ENCODE peak calls at places on chromosome 18, in nine cellular contexts. One of them, this sample, is unnamed.

GRCh38 chr18:9575558-9575957 is 38.8 kb downstream of the PPP4R1 start:
- DNase-seq in activated CD4-positive, CD25-positive, alpha-beta regulatory T cell: no peak
- DNase-seq in T follicular helper cell: no peak
- DNase-seq in lower lobe of right lung: peak
- DNase-seq in mesendoderm: peak
- DNase-seq in cardiac fibroblast: peak
- DNase-seq in stimulated activated CD8-positive, alpha-beta memory T cell treated with anti-CD3 and anti-CD28 coated beads, Interleukin-4, amount 100 ng/mL, for 4 hours: no peak
- DNase-seq in NCI-H345: peak
- DNase-seq in effector memory CD4-positive, alpha-beta T cell: no peak
- DNase-seq in this sample: peak

GRCh38 chr18:52160652-52161051 is 179.3 kb upstream of the DCC start:
- DNase-seq in activated CD4-positive, CD25-positive, alpha-beta regulatory T cell: no peak
- DNase-seq in T follicular helper cell: no peak
- DNase-seq in lower lobe of right lung: no peak
- DNase-seq in mesendoderm: peak
- DNase-seq in cardiac fibroblast: no peak
- DNase-seq in stimulated activated CD8-positive, alpha-beta memory T cell treated with anti-CD3 and anti-CD28 coated beads, Interleukin-4, amount 100 ng/mL, for 4 hours: no peak
- DNase-seq in NCI-H345: no peak
- DNase-seq in effector memory CD4-positive, alpha-beta T cell: no peak
- DNase-seq in this sample: no peak

GRCh38 chr18:56028514-56028913 is 440.5 kb upstream of the TCF4 start:
- DNase-seq in activated CD4-positive, CD25-positive, alpha-beta regulatory T cell: no peak
- DNase-seq in T follicular helper cell: no peak
- DNase-seq in lower lobe of right lung: no peak
- DNase-seq in mesendoderm: no peak
- DNase-seq in cardiac fibroblast: no peak
- DNase-seq in stimulated activated CD8-positive, alpha-beta memory T cell treated with anti-CD3 and anti-CD28 coated beads, Interleukin-4, amount 100 ng/mL, for 4 hours: no peak
- DNase-seq in NCI-H345: no peak
- DNase-seq in effector memory CD4-positive, alpha-beta T cell: no peak
- DNase-seq in this sample: no peak

GRCh38 chr18:24987933-24988840 is 363.8 kb downstream of the ZNF521 start:
- DNase-seq in activated CD4-positive, CD25-positive, alpha-beta regulatory T cell: no peak
- DNase-seq in T follicular helper cell: no peak
- DNase-seq in lower lobe of right lung: no peak
- DNase-seq in mesendoderm: no peak
- DNase-seq in cardiac fibroblast: no peak
- DNase-seq in stimulated activated CD8-positive, alpha-beta memory T cell treated with anti-CD3 and anti-CD28 coated beads, Interleukin-4, amount 100 ng/mL, for 4 hours: no peak
- DNase-seq in NCI-H345: no peak
- DNase-seq in effector memory CD4-positive, alpha-beta T cell: no peak
- DNase-seq in this sample: no peak

GRCh38 chr18:59300676-59301285 is 17.7 kb downstream of the CPLX4 start:
- DNase-seq in activated CD4-positive, CD25-positive, alpha-beta regulatory T cell: no peak
- DNase-seq in T follicular helper cell: no peak
- DNase-seq in lower lobe of right lung: no peak
- DNase-seq in mesendoderm: no peak
- DNase-seq in cardiac fibroblast: no peak
- DNase-seq in stimulated activated CD8-positive, alpha-beta memory T cell treated with anti-CD3 and anti-CD28 coated beads, Interleukin-4, amount 100 ng/mL, for 4 hours: no peak
- DNase-seq in NCI-H345: no peak
- DNase-seq in effector memory CD4-positive, alpha-beta T cell: no peak
- DNase-seq in this sample: no peak

GRCh38 chr18:35091841-35092240 is 50.6 kb downstream of the MAPRE2 start:
- DNase-seq in activated CD4-positive, CD25-positive, alpha-beta regulatory T cell: no peak
- DNase-seq in T follicular helper cell: no peak
- DNase-seq in lower lobe of right lung: no peak
- DNase-seq in mesendoderm: no peak
- DNase-seq in cardiac fibroblast: peak
- DNase-seq in stimulated activated CD8-positive, alpha-beta memory T cell treated with anti-CD3 and anti-CD28 coated beads, Interleukin-4, amount 100 ng/mL, for 4 hours: no peak
- DNase-seq in NCI-H345: no peak
- DNase-seq in effector memory CD4-positive, alpha-beta T cell: no peak
- DNase-seq in this sample: no peak

GRCh38 chr18:75305984-75306383 is 95.4 kb downstream of the TSHZ1 start:
- DNase-seq in activated CD4-positive, CD25-positive, alpha-beta regulatory T cell: no peak
- DNase-seq in T follicular helper cell: no peak
- DNase-seq in lower lobe of right lung: no peak
- DNase-seq in mesendoderm: no peak
- DNase-seq in cardiac fibroblast: no peak
- DNase-seq in stimulated activated CD8-positive, alpha-beta memory T cell treated with anti-CD3 and anti-CD28 coated beads, Interleukin-4, amount 100 ng/mL, for 4 hours: no peak
- DNase-seq in NCI-H345: no peak
- DNase-seq in effector memory CD4-positive, alpha-beta T cell: no peak
- DNase-seq in this sample: no peak

GRCh38 chr18:53629356-53629755 is 595.1 kb downstream of the MBD2 start:
- DNase-seq in activated CD4-positive, CD25-positive, alpha-beta regulatory T cell: no peak
- DNase-seq in T follicular helper cell: no peak
- DNase-seq in lower lobe of right lung: no peak
- DNase-seq in mesendoderm: no peak
- DNase-seq in cardiac fibroblast: no peak
- DNase-seq in stimulated activated CD8-positive, alpha-beta memory T cell treated with anti-CD3 and anti-CD28 coated beads, Interleukin-4, amount 100 ng/mL, for 4 hours: no peak
- DNase-seq in NCI-H345: no peak
- DNase-seq in effector memory CD4-positive, alpha-beta T cell: no peak
- DNase-seq in this sample: no peak

GRCh38 chr18:11762429-11762828 is 73.4 kb downstream of the GNAL start:
- DNase-seq in activated CD4-positive, CD25-positive, alpha-beta regulatory T cell: no peak
- DNase-seq in T follicular helper cell: no peak
- DNase-seq in lower lobe of right lung: no peak
- DNase-seq in mesendoderm: no peak
- DNase-seq in cardiac fibroblast: no peak
- DNase-seq in stimulated activated CD8-positive, alpha-beta memory T cell treated with anti-CD3 and anti-CD28 coated beads, Interleukin-4, amount 100 ng/mL, for 4 hours: no peak
- DNase-seq in NCI-H345: no peak
- DNase-seq in effector memory CD4-positive, alpha-beta T cell: no peak
- DNase-seq in this sample: no peak

GRCh38 chr18:50559750-50560680 is at the start of gene MAPK4:
- DNase-seq in activated CD4-positive, CD25-positive, alpha-beta regulatory T cell: no peak
- DNase-seq in T follicular helper cell: no peak
- DNase-seq in lower lobe of right lung: peak
- DNase-seq in mesendoderm: no peak
- DNase-seq in cardiac fibroblast: peak
- DNase-seq in stimulated activated CD8-positive, alpha-beta memory T cell treated with anti-CD3 and anti-CD28 coated beads, Interleukin-4, amount 100 ng/mL, for 4 hours: no peak
- DNase-seq in NCI-H345: peak
- DNase-seq in effector memory CD4-positive, alpha-beta T cell: no peak
- DNase-seq in this sample: peak

GRCh38 chr18:58863539-58864145 is 1.0 kb upstream of the ZNF532 start:
- DNase-seq in activated CD4-positive, CD25-positive, alpha-beta regulatory T cell: no peak
- DNase-seq in T follicular helper cell: peak
- DNase-seq in lower lobe of right lung: peak
- DNase-seq in mesendoderm: no peak
- DNase-seq in cardiac fibroblast: peak
- DNase-seq in stimulated activated CD8-positive, alpha-beta memory T cell treated with anti-CD3 and anti-CD28 coated beads, Interleukin-4, amount 100 ng/mL, for 4 hours: no peak
- DNase-seq in NCI-H345: peak
- DNase-seq in effector memory CD4-positive, alpha-beta T cell: no peak
- DNase-seq in this sample: no peak

GRCh38 chr18:62784966-62785413 is 69.6 kb downstream of the PHLPP1 start:
- DNase-seq in activated CD4-positive, CD25-positive, alpha-beta regulatory T cell: no peak
- DNase-seq in T follicular helper cell: no peak
- DNase-seq in lower lobe of right lung: no peak
- DNase-seq in mesendoderm: peak
- DNase-seq in cardiac fibroblast: peak
- DNase-seq in stimulated activated CD8-positive, alpha-beta memory T cell treated with anti-CD3 and anti-CD28 coated beads, Interleukin-4, amount 100 ng/mL, for 4 hours: no peak
- DNase-seq in NCI-H345: no peak
- DNase-seq in effector memory CD4-positive, alpha-beta T cell: no peak
- DNase-seq in this sample: peak

GRCh38 chr18:13605477-13605876 is 120.9 kb downstream of the FAM210A start:
- DNase-seq in activated CD4-positive, CD25-positive, alpha-beta regulatory T cell: no peak
- DNase-seq in T follicular helper cell: no peak
- DNase-seq in lower lobe of right lung: no peak
- DNase-seq in mesendoderm: no peak
- DNase-seq in cardiac fibroblast: no peak
- DNase-seq in stimulated activated CD8-positive, alpha-beta memory T cell treated with anti-CD3 and anti-CD28 coated beads, Interleukin-4, amount 100 ng/mL, for 4 hours: no peak
- DNase-seq in NCI-H345: no peak
- DNase-seq in effector memory CD4-positive, alpha-beta T cell: no peak
- DNase-seq in this sample: no peak

GRCh38 chr18:73908323-73908722 is 239.3 kb downstream of the FBXO15 start:
- DNase-seq in activated CD4-positive, CD25-positive, alpha-beta regulatory T cell: no peak
- DNase-seq in T follicular helper cell: no peak
- DNase-seq in lower lobe of right lung: no peak
- DNase-seq in mesendoderm: peak
- DNase-seq in cardiac fibroblast: peak
- DNase-seq in stimulated activated CD8-positive, alpha-beta memory T cell treated with anti-CD3 and anti-CD28 coated beads, Interleukin-4, amount 100 ng/mL, for 4 hours: no peak
- DNase-seq in NCI-H345: no peak
- DNase-seq in effector memory CD4-positive, alpha-beta T cell: no peak
- DNase-seq in this sample: no peak

GRCh38 chr18:32355896-32356295 is 114.8 kb downstream of the GAREM1 start:
- DNase-seq in activated CD4-positive, CD25-positive, alpha-beta regulatory T cell: no peak
- DNase-seq in T follicular helper cell: no peak
- DNase-seq in lower lobe of right lung: no peak
- DNase-seq in mesendoderm: no peak
- DNase-seq in cardiac fibroblast: peak
- DNase-seq in stimulated activated CD8-positive, alpha-beta memory T cell treated with anti-CD3 and anti-CD28 coated beads, Interleukin-4, amount 100 ng/mL, for 4 hours: no peak
- DNase-seq in NCI-H345: no peak
- DNase-seq in effector memory CD4-positive, alpha-beta T cell: no peak
- DNase-seq in this sample: no peak

GRCh38 chr18:45626330-45627203 is 11.3 kb downstream of the SLC14A2 start:
- DNase-seq in activated CD4-positive, CD25-positive, alpha-beta regulatory T cell: no peak
- DNase-seq in T follicular helper cell: no peak
- DNase-seq in lower lobe of right lung: no peak
- DNase-seq in mesendoderm: peak
- DNase-seq in cardiac fibroblast: peak
- DNase-seq in stimulated activated CD8-positive, alpha-beta memory T cell treated with anti-CD3 and anti-CD28 coated beads, Interleukin-4, amount 100 ng/mL, for 4 hours: no peak
- DNase-seq in NCI-H345: peak
- DNase-seq in effector memory CD4-positive, alpha-beta T cell: no peak
- DNase-seq in this sample: no peak

GRCh38 chr18:59699750-59700534 is 2.7 kb upstream of the CCBE1 start:
- DNase-seq in activated CD4-positive, CD25-positive, alpha-beta regulatory T cell: no peak
- DNase-seq in T follicular helper cell: no peak
- DNase-seq in lower lobe of right lung: no peak
- DNase-seq in mesendoderm: no peak
- DNase-seq in cardiac fibroblast: no peak
- DNase-seq in stimulated activated CD8-positive, alpha-beta memory T cell treated with anti-CD3 and anti-CD28 coated beads, Interleukin-4, amount 100 ng/mL, for 4 hours: no peak
- DNase-seq in NCI-H345: no peak
- DNase-seq in effector memory CD4-positive, alpha-beta T cell: no peak
- DNase-seq in this sample: no peak

GRCh38 chr18:7784171-7784570 is 217.1 kb downstream of the PTPRM start:
- DNase-seq in activated CD4-positive, CD25-positive, alpha-beta regulatory T cell: no peak
- DNase-seq in T follicular helper cell: no peak
- DNase-seq in lower lobe of right lung: no peak
- DNase-seq in mesendoderm: peak
- DNase-seq in cardiac fibroblast: no peak
- DNase-seq in stimulated activated CD8-positive, alpha-beta memory T cell treated with anti-CD3 and anti-CD28 coated beads, Interleukin-4, amount 100 ng/mL, for 4 hours: no peak
- DNase-seq in NCI-H345: no peak
- DNase-seq in effector memory CD4-positive, alpha-beta T cell: no peak
- DNase-seq in this sample: no peak

GRCh38 chr18:46830633-46831032 is 73.8 kb upstream of the ST8SIA5 start:
- DNase-seq in activated CD4-positive, CD25-positive, alpha-beta regulatory T cell: no peak
- DNase-seq in T follicular helper cell: no peak
- DNase-seq in lower lobe of right lung: no peak
- DNase-seq in mesendoderm: no peak
- DNase-seq in cardiac fibroblast: peak
- DNase-seq in stimulated activated CD8-positive, alpha-beta memory T cell treated with anti-CD3 and anti-CD28 coated beads, Interleukin-4, amount 100 ng/mL, for 4 hours: no peak
- DNase-seq in NCI-H345: no peak
- DNase-seq in effector memory CD4-positive, alpha-beta T cell: no peak
- DNase-seq in this sample: no peak

GRCh38 chr18:54806526-54806925 is 21.8 kb upstream of the RAB27B start:
- DNase-seq in activated CD4-positive, CD25-positive, alpha-beta regulatory T cell: no peak
- DNase-seq in T follicular helper cell: no peak
- DNase-seq in lower lobe of right lung: no peak
- DNase-seq in mesendoderm: no peak
- DNase-seq in cardiac fibroblast: peak
- DNase-seq in stimulated activated CD8-positive, alpha-beta memory T cell treated with anti-CD3 and anti-CD28 coated beads, Interleukin-4, amount 100 ng/mL, for 4 hours: no peak
- DNase-seq in NCI-H345: no peak
- DNase-seq in effector memory CD4-positive, alpha-beta T cell: no peak
- DNase-seq in this sample: no peak

GRCh38 chr18:79368681-79369080 is 27.0 kb upstream of the NFATC1 start:
- DNase-seq in activated CD4-positive, CD25-positive, alpha-beta regulatory T cell: no peak
- DNase-seq in T follicular helper cell: no peak
- DNase-seq in lower lobe of right lung: no peak
- DNase-seq in mesendoderm: no peak
- DNase-seq in cardiac fibroblast: no peak
- DNase-seq in stimulated activated CD8-positive, alpha-beta memory T cell treated with anti-CD3 and anti-CD28 coated beads, Interleukin-4, amount 100 ng/mL, for 4 hours: no peak
- DNase-seq in NCI-H345: no peak
- DNase-seq in effector memory CD4-positive, alpha-beta T cell: no peak
- DNase-seq in this sample: no peak

GRCh38 chr18:57649536-57650495 is 28.2 kb upstream of the NARS1 start:
- DNase-seq in activated CD4-positive, CD25-positive, alpha-beta regulatory T cell: no peak
- DNase-seq in T follicular helper cell: no peak
- DNase-seq in lower lobe of right lung: no peak
- DNase-seq in mesendoderm: no peak
- DNase-seq in cardiac fibroblast: peak
- DNase-seq in stimulated activated CD8-positive, alpha-beta memory T cell treated with anti-CD3 and anti-CD28 coated beads, Interleukin-4, amount 100 ng/mL, for 4 hours: no peak
- DNase-seq in NCI-H345: no peak
- DNase-seq in effector memory CD4-positive, alpha-beta T cell: no peak
- DNase-seq in this sample: no peak

This sample was measured in cerebellar cortex.